ENCODE peak calls at places on chromosome 1, in seven cellular contexts. One of them, this sample, is unnamed.

GRCh38 chr1:91221017-91221416 is 183.6 kb downstream of the HFM1 start:
- DNase-seq in HEK293T: no peak
- DNase-seq in ELR: no peak
- DNase-seq in fibroblast of pulmonary artery: no peak
- DNase-seq in activated CD8-positive, alpha-beta memory T cell treated with anti-CD3 and anti-CD28 coated beads, Interleukin-2, amount 50 U/mL, for 48 hours: no peak
- DNase-seq in prostate gland: no peak
- DNase-seq in smooth muscle cell of the brain vasculature: no peak
- DNase-seq in this sample: no peak

GRCh38 chr1:85998105-85998504 is 158.5 kb downstream of the COL24A1 start:
- DNase-seq in ELR: no peak
- DNase-seq in HEK293T: no peak
- DNase-seq in smooth muscle cell of the brain vasculature: no peak
- DNase-seq in fibroblast of pulmonary artery: no peak
- DNase-seq in activated CD8-positive, alpha-beta memory T cell treated with anti-CD3 and anti-CD28 coated beads, Interleukin-2, amount 50 U/mL, for 48 hours: no peak
- DNase-seq in prostate gland: no peak
- DNase-seq in this sample: no peak

GRCh38 chr1:174166530-174167328 is 7.4 kb downstream of the RABGAP1L start:
- DNase-seq in HEK293T: no peak
- DNase-seq in prostate gland: no peak
- DNase-seq in fibroblast of pulmonary artery: no peak
- DNase-seq in activated CD8-positive, alpha-beta memory T cell treated with anti-CD3 and anti-CD28 coated beads, Interleukin-2, amount 50 U/mL, for 48 hours: no peak
- DNase-seq in smooth muscle cell of the brain vasculature: no peak
- DNase-seq in ELR: no peak
- DNase-seq in this sample: no peak

GRCh38 chr1:9289724-9290493 is 2.8 kb upstream of the SPSB1 start:
- DNase-seq in prostate gland: peak
- DNase-seq in activated CD8-positive, alpha-beta memory T cell treated with anti-CD3 and anti-CD28 coated beads, Interleukin-2, amount 50 U/mL, for 48 hours: no peak
- DNase-seq in fibroblast of pulmonary artery: peak
- DNase-seq in smooth muscle cell of the brain vasculature: no peak
- DNase-seq in ELR: peak
- DNase-seq in HEK293T: no peak
- DNase-seq in this sample: no peak

GRCh38 chr1:109818351-109819325 is 54.9 kb upstream of the EPS8L3 start:
- DNase-seq in prostate gland: no peak
- DNase-seq in fibroblast of pulmonary artery: no peak
- DNase-seq in HEK293T: no peak
- DNase-seq in activated CD8-positive, alpha-beta memory T cell treated with anti-CD3 and anti-CD28 coated beads, Interleukin-2, amount 50 U/mL, for 48 hours: no peak
- DNase-seq in ELR: no peak
- DNase-seq in smooth muscle cell of the brain vasculature: no peak
- DNase-seq in this sample: no peak

GRCh38 chr1:198346178-198346577 is 189.4 kb downstream of the NEK7 start:
- DNase-seq in HEK293T: no peak
- DNase-seq in activated CD8-positive, alpha-beta memory T cell treated with anti-CD3 and anti-CD28 coated beads, Interleukin-2, amount 50 U/mL, for 48 hours: no peak
- DNase-seq in prostate gland: no peak
- DNase-seq in ELR: no peak
- DNase-seq in fibroblast of pulmonary artery: no peak
- DNase-seq in smooth muscle cell of the brain vasculature: no peak
- DNase-seq in this sample: no peak

GRCh38 chr1:91307784-91308409 is 96.7 kb downstream of the HFM1 start:
- DNase-seq in HEK293T: no peak
- DNase-seq in activated CD8-positive, alpha-beta memory T cell treated with anti-CD3 and anti-CD28 coated beads, Interleukin-2, amount 50 U/mL, for 48 hours: no peak
- DNase-seq in ELR: no peak
- DNase-seq in fibroblast of pulmonary artery: no peak
- DNase-seq in smooth muscle cell of the brain vasculature: no peak
- DNase-seq in prostate gland: no peak
- DNase-seq in this sample: no peak

GRCh38 chr1:203671047-203671446 is 44.4 kb downstream of the ATP2B4 start:
- DNase-seq in smooth muscle cell of the brain vasculature: no peak
- DNase-seq in HEK293T: no peak
- DNase-seq in prostate gland: no peak
- DNase-seq in fibroblast of pulmonary artery: no peak
- DNase-seq in ELR: peak
- DNase-seq in activated CD8-positive, alpha-beta memory T cell treated with anti-CD3 and anti-CD28 coated beads, Interleukin-2, amount 50 U/mL, for 48 hours: no peak
- DNase-seq in this sample: no peak

GRCh38 chr1:223733898-223734852 is 21.8 kb downstream of the CAPN2 start:
- DNase-seq in smooth muscle cell of the brain vasculature: no peak
- DNase-seq in fibroblast of pulmonary artery: no peak
- DNase-seq in ELR: no peak
- DNase-seq in HEK293T: no peak
- DNase-seq in prostate gland: no peak
- DNase-seq in activated CD8-positive, alpha-beta memory T cell treated with anti-CD3 and anti-CD28 coated beads, Interleukin-2, amount 50 U/mL, for 48 hours: no peak
- DNase-seq in this sample: no peak

GRCh38 chr1:62325696-62326095 is 6.5 kb upstream of the KANK4 start:
- DNase-seq in fibroblast of pulmonary artery: no peak
- DNase-seq in prostate gland: no peak
- DNase-seq in smooth muscle cell of the brain vasculature: peak
- DNase-seq in ELR: peak
- DNase-seq in activated CD8-positive, alpha-beta memory T cell treated with anti-CD3 and anti-CD28 coated beads, Interleukin-2, amount 50 U/mL, for 48 hours: no peak
- DNase-seq in HEK293T: no peak
- DNase-seq in this sample: no peak

GRCh38 chr1:45205000-45205909 is 1.1 kb downstream of the ZSWIM5 start:
- DNase-seq in smooth muscle cell of the brain vasculature: no peak
- DNase-seq in fibroblast of pulmonary artery: peak
- DNase-seq in HEK293T: peak
- DNase-seq in ELR: peak
- DNase-seq in prostate gland: peak
- DNase-seq in activated CD8-positive, alpha-beta memory T cell treated with anti-CD3 and anti-CD28 coated beads, Interleukin-2, amount 50 U/mL, for 48 hours: peak
- DNase-seq in this sample: no peak

GRCh38 chr1:28123461-28123961 is 35.1 kb upstream of the EYA3 start:
- DNase-seq in prostate gland: no peak
- DNase-seq in smooth muscle cell of the brain vasculature: no peak
- DNase-seq in HEK293T: no peak
- DNase-seq in activated CD8-positive, alpha-beta memory T cell treated with anti-CD3 and anti-CD28 coated beads, Interleukin-2, amount 50 U/mL, for 48 hours: no peak
- DNase-seq in fibroblast of pulmonary artery: peak
- DNase-seq in ELR: peak
- DNase-seq in this sample: no peak

GRCh38 chr1:226656201-226656600 is 82.9 kb downstream of the ITPKB start:
- DNase-seq in prostate gland: no peak
- DNase-seq in ELR: no peak
- DNase-seq in smooth muscle cell of the brain vasculature: no peak
- DNase-seq in activated CD8-positive, alpha-beta memory T cell treated with anti-CD3 and anti-CD28 coated beads, Interleukin-2, amount 50 U/mL, for 48 hours: no peak
- DNase-seq in HEK293T: no peak
- DNase-seq in fibroblast of pulmonary artery: no peak
- DNase-seq in this sample: no peak

GRCh38 chr1:19311503-19311930 is 427 bp downstream of the AKR7A2 start:
- DNase-seq in HEK293T: peak
- DNase-seq in ELR: peak
- DNase-seq in prostate gland: no peak
- DNase-seq in fibroblast of pulmonary artery: no peak
- DNase-seq in smooth muscle cell of the brain vasculature: no peak
- DNase-seq in activated CD8-positive, alpha-beta memory T cell treated with anti-CD3 and anti-CD28 coated beads, Interleukin-2, amount 50 U/mL, for 48 hours: no peak
- DNase-seq in this sample: no peak